ENCODE peak calls at places on chromosomes 2 and 18, in seven cellular contexts. One of them, this sample, is unnamed.

GRCh38 chr2:105092797-105093196 is 54.9 kb downstream of the MRPS9 start:
- DNase-seq in left lung: no peak
- DNase-seq in heart left ventricle: no peak
- DNase-seq in gastrocnemius medialis: no peak
- DNase-seq in A549: no peak
- DNase-seq in ovary: no peak
- DNase-seq in HL-60: no peak
- DNase-seq in this sample: no peak

GRCh38 chr2:129923265-129924141 is 56.0 kb upstream of the RAB6C start:
- DNase-seq in left lung: peak
- DNase-seq in heart left ventricle: no peak
- DNase-seq in gastrocnemius medialis: no peak
- DNase-seq in A549: no peak
- DNase-seq in ovary: no peak
- DNase-seq in HL-60: peak
- DNase-seq in this sample: no peak

GRCh38 chr2:221451836-221452774 is 120.0 kb downstream of the EPHA4 start:
- DNase-seq in left lung: no peak
- DNase-seq in heart left ventricle: no peak
- DNase-seq in gastrocnemius medialis: no peak
- DNase-seq in A549: no peak
- DNase-seq in ovary: no peak
- DNase-seq in HL-60: no peak
- DNase-seq in this sample: no peak

GRCh38 chr18:655445-655844 is 2.0 kb upstream of the TYMS start:
- DNase-seq in left lung: no peak
- DNase-seq in heart left ventricle: no peak
- DNase-seq in gastrocnemius medialis: no peak
- DNase-seq in A549: no peak
- DNase-seq in ovary: no peak
- DNase-seq in HL-60: no peak
- DNase-seq in this sample: no peak

GRCh38 chr2:205670292-205670691 is 12.0 kb upstream of the NRP2 start:
- DNase-seq in left lung: peak
- DNase-seq in heart left ventricle: no peak
- DNase-seq in gastrocnemius medialis: no peak
- DNase-seq in A549: no peak
- DNase-seq in ovary: no peak
- DNase-seq in HL-60: no peak
- DNase-seq in this sample: no peak

GRCh38 chr2:38601463-38602135 is 1.1 kb downstream of the HNRNPLL start:
- DNase-seq in left lung: no peak
- DNase-seq in heart left ventricle: no peak
- DNase-seq in gastrocnemius medialis: no peak
- DNase-seq in A549: no peak
- DNase-seq in ovary: no peak
- DNase-seq in HL-60: no peak
- DNase-seq in this sample: peak

GRCh38 chr2:200694071-200694470 is 108.3 kb downstream of the AOX1 start:
- DNase-seq in left lung: no peak
- DNase-seq in heart left ventricle: no peak
- DNase-seq in gastrocnemius medialis: no peak
- DNase-seq in A549: no peak
- DNase-seq in ovary: no peak
- DNase-seq in HL-60: no peak
- DNase-seq in this sample: no peak

GRCh38 chr18:48833701-48834394 is 116.9 kb downstream of the SMAD7 start:
- DNase-seq in left lung: no peak
- DNase-seq in heart left ventricle: no peak
- DNase-seq in gastrocnemius medialis: no peak
- DNase-seq in A549: no peak
- DNase-seq in ovary: no peak
- DNase-seq in HL-60: no peak
- DNase-seq in this sample: no peak

GRCh38 chr2:9330639-9331270 is 92.6 kb downstream of the ITGB1BP1 start:
- DNase-seq in left lung: no peak
- DNase-seq in heart left ventricle: no peak
- DNase-seq in gastrocnemius medialis: no peak
- DNase-seq in A549: no peak
- DNase-seq in ovary: no peak
- DNase-seq in HL-60: no peak
- DNase-seq in this sample: no peak
- H3K4me3 ChIP-seq in left lung: no peak
- H3K4me3 ChIP-seq in heart left ventricle: no peak
- H3K4me3 ChIP-seq in gastrocnemius medialis: no peak
- H3K4me3 ChIP-seq in A549: no peak
- H3K4me3 ChIP-seq in ovary: no peak
- H3K4me3 ChIP-seq in HL-60: no peak
- H3K4me3 ChIP-seq in this sample: no peak

DNA sequence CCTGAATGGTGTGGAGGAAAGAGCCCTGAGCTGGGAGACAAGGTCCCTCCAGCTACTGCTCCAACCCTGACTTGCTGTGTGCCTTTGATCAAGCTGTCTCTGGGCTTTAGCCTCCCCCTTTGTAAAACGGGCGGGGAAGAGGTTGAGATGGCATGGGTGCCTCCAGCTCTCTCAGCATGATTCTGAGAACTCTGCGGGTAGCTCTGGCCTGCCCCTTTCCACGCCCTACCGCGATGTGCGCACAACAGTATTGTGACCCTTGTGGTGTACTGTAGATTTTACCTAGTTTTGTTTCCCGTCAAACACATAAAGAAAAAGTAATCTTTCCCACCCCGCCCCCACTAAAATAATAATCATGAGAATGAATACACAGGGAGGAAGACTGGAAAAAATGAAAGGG is 5.3 kb downstream of the CD8A start:
- DNase-seq in left lung: no peak
- DNase-seq in heart left ventricle: no peak
- DNase-seq in gastrocnemius medialis: no peak
- DNase-seq in A549: no peak
- DNase-seq in ovary: no peak
- DNase-seq in HL-60: no peak
- DNase-seq in this sample: no peak
- H3K4me3 ChIP-seq in left lung: no peak
- H3K4me3 ChIP-seq in heart left ventricle: no peak
- H3K4me3 ChIP-seq in gastrocnemius medialis: no peak
- H3K4me3 ChIP-seq in A549: no peak
- H3K4me3 ChIP-seq in ovary: no peak
- H3K4me3 ChIP-seq in HL-60: no peak
- H3K4me3 ChIP-seq in this sample: no peak

GRCh38 chr2:127664065-127664894 is 11.1 kb downstream of the LIMS2 start:
- DNase-seq in left lung: peak
- DNase-seq in heart left ventricle: peak
- DNase-seq in gastrocnemius medialis: peak
- DNase-seq in A549: no peak
- DNase-seq in ovary: peak
- DNase-seq in HL-60: no peak
- DNase-seq in this sample: no peak

GRCh38 chr2:127664895-127665225 is 10.5 kb downstream of the LIMS2 start:
- DNase-seq in left lung: no peak
- DNase-seq in heart left ventricle: no peak
- DNase-seq in gastrocnemius medialis: no peak
- DNase-seq in A549: no peak
- DNase-seq in ovary: no peak
- DNase-seq in HL-60: no peak
- DNase-seq in this sample: no peak

GRCh38 chr2:127663566-127664064 is 11.7 kb downstream of the LIMS2 start:
- DNase-seq in left lung: peak
- DNase-seq in heart left ventricle: no peak
- DNase-seq in gastrocnemius medialis: no peak
- DNase-seq in A549: no peak
- DNase-seq in ovary: no peak
- DNase-seq in HL-60: no peak
- DNase-seq in this sample: no peak

GRCh38 chr2:127661949-127662510 is 13.3 kb downstream of the LIMS2 start:
- DNase-seq in left lung: peak
- DNase-seq in heart left ventricle: peak
- DNase-seq in gastrocnemius medialis: no peak
- DNase-seq in A549: no peak
- DNase-seq in ovary: no peak
- DNase-seq in HL-60: no peak
- DNase-seq in this sample: no peak

DNA sequence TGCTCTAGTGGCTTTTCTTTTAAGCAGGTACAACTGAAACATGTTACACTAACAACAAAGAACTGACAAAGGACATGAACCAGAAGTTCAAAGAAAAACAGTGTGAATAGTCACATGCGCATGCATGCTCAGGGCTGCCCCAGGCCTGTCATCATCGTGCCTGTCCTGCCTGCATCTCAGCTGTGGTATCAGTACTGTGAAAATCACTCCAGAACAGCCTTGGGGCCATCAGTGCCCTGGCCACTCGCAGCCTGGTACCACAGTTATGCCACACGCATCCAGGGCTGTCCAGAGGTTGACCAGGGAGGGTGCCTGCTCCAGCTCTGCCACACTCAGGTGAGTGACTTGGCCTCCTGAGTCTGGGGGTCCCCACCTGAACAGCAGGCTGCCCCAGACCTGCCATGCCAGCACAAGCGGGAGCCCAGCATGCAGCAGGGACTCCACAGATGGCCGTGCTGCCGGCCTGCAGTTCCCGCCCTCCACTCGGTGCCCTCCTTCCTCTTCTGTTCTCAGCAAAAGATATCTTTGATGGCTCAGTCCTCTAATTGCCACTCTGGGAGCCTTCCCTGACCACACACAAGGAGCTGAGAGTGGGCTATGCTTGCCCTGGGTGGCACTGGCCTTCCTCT is 12.3 kb downstream of the LIMS2 start:
- DNase-seq in left lung: peak
- DNase-seq in heart left ventricle: peak
- DNase-seq in gastrocnemius medialis: no peak
- DNase-seq in A549: no peak
- DNase-seq in ovary: no peak
- DNase-seq in HL-60: no peak
- DNase-seq in this sample: no peak
- H3K4me3 ChIP-seq in left lung: peak
- H3K4me3 ChIP-seq in heart left ventricle: no peak
- H3K4me3 ChIP-seq in gastrocnemius medialis: no peak
- H3K4me3 ChIP-seq in A549: no peak
- H3K4me3 ChIP-seq in ovary: peak
- H3K4me3 ChIP-seq in HL-60: no peak
- H3K4me3 ChIP-seq in this sample: no peak

GRCh38 chr2:197848602-197849001 is 44.2 kb downstream of the PLCL1 start:
- DNase-seq in left lung: no peak
- DNase-seq in heart left ventricle: no peak
- DNase-seq in gastrocnemius medialis: no peak
- DNase-seq in A549: no peak
- DNase-seq in ovary: no peak
- DNase-seq in HL-60: no peak
- DNase-seq in this sample: no peak
- H3K4me3 ChIP-seq in left lung: no peak
- H3K4me3 ChIP-seq in heart left ventricle: no peak
- H3K4me3 ChIP-seq in gastrocnemius medialis: no peak
- H3K4me3 ChIP-seq in A549: no peak
- H3K4me3 ChIP-seq in ovary: no peak
- H3K4me3 ChIP-seq in HL-60: no peak
- H3K4me3 ChIP-seq in this sample: no peak

DNA sequence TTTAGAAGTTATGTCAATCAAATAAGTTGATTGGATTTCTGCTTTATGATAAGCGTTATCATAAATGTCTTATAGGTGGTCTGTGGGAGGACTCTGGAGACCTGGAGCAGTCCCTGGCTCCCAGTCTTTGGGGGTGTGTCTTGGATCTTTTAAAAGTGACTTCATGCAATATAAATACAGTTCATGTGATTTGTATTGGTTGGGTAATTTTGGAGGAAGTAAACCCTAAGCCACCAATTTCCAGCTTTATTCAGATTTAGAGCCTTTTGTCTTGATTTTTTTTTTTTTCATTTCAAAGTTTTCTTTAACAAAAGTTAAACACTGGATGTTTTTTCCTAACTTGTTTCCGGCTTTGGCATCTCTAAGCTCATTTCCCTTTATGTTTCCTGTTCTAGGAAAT is 68.8 kb downstream of the MAP4K4 start:
- DNase-seq in left lung: no peak
- DNase-seq in heart left ventricle: no peak
- DNase-seq in gastrocnemius medialis: no peak
- DNase-seq in A549: no peak
- DNase-seq in ovary: no peak
- DNase-seq in HL-60: no peak
- DNase-seq in this sample: no peak
- H3K4me3 ChIP-seq in left lung: no peak
- H3K4me3 ChIP-seq in heart left ventricle: no peak
- H3K4me3 ChIP-seq in gastrocnemius medialis: peak
- H3K4me3 ChIP-seq in A549: peak
- H3K4me3 ChIP-seq in ovary: no peak
- H3K4me3 ChIP-seq in HL-60: no peak
- H3K4me3 ChIP-seq in this sample: no peak

GRCh38 chr18:64164883-64165282 is 16.0 kb upstream of the LINC00305 start:
- DNase-seq in left lung: no peak
- DNase-seq in heart left ventricle: no peak
- DNase-seq in gastrocnemius medialis: no peak
- DNase-seq in A549: no peak
- DNase-seq in ovary: no peak
- DNase-seq in HL-60: no peak
- DNase-seq in this sample: no peak

GRCh38 chr18:64171576-64171975 is 22.7 kb upstream of the LINC00305 start:
- DNase-seq in left lung: no peak
- DNase-seq in heart left ventricle: no peak
- DNase-seq in gastrocnemius medialis: no peak
- DNase-seq in A549: no peak
- DNase-seq in ovary: no peak
- DNase-seq in HL-60: no peak
- DNase-seq in this sample: no peak

GRCh38 chr18:64165906-64166305 is 17.0 kb upstream of the LINC00305 start:
- DNase-seq in left lung: no peak
- DNase-seq in heart left ventricle: no peak
- DNase-seq in gastrocnemius medialis: no peak
- DNase-seq in A549: no peak
- DNase-seq in ovary: no peak
- DNase-seq in HL-60: no peak
- DNase-seq in this sample: no peak

GRCh38 chr18:64167408-64167807 is 18.5 kb upstream of the LINC00305 start:
- DNase-seq in left lung: no peak
- DNase-seq in heart left ventricle: no peak
- DNase-seq in gastrocnemius medialis: no peak
- DNase-seq in A549: no peak
- DNase-seq in ovary: no peak
- DNase-seq in HL-60: no peak
- DNase-seq in this sample: no peak
- H3K4me3 ChIP-seq in left lung: no peak
- H3K4me3 ChIP-seq in heart left ventricle: no peak
- H3K4me3 ChIP-seq in gastrocnemius medialis: no peak
- H3K4me3 ChIP-seq in A549: no peak
- H3K4me3 ChIP-seq in ovary: no peak
- H3K4me3 ChIP-seq in HL-60: no peak
- H3K4me3 ChIP-seq in this sample: no peak

DNA sequence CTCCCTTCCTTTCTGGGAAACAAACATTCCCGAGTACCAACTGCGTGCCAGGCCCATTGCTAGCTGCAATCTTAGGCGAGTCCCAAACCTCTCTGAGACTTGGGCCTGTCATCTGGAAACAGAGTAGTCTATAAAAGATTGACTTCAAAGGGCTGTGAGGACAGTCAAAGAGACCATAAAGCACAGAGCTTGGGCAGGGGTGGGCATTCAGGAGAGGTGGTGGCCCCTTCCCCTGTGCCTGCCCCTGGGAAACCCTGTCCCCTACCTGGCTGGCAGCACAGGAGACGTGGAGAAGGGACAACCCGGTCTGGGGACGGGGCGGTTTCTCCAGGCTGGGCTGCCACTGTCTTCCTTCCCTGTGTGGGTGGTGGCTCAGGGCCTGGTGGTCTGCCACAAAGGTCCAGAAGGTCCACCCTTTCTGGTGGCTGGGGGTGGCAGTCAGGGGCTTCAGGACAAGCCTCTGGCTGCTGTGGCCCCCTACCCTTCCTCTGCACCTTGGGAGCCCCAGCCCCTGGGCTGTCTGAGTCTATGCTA is 33.9 kb upstream of the FOSL2 start:
- DNase-seq in left lung: no peak
- DNase-seq in heart left ventricle: no peak
- DNase-seq in gastrocnemius medialis: no peak
- DNase-seq in A549: no peak
- DNase-seq in ovary: no peak
- DNase-seq in HL-60: no peak
- DNase-seq in this sample: no peak
- H3K4me3 ChIP-seq in left lung: no peak
- H3K4me3 ChIP-seq in heart left ventricle: peak
- H3K4me3 ChIP-seq in gastrocnemius medialis: no peak
- H3K4me3 ChIP-seq in A549: no peak
- H3K4me3 ChIP-seq in ovary: no peak
- H3K4me3 ChIP-seq in HL-60: no peak
- H3K4me3 ChIP-seq in this sample: no peak